ENCODE peak calls at places on chromosomes 13 and 19, in seven cellular contexts. X is lower lobe of right lung, M is cardiac fibroblast, Z is cardiac muscle cell, C is Panc1, W is fibroblast of mammary gland, Q is breast epithelium. G is an unnamed sample.

GRCh38 chr13:76397413-76397812 is 488.8 kb downstream of the KCTD12 start:
- DNase-seq in W (no peak), Q (no peak), M (no peak), Z (no peak), X (no peak), C (no peak), G (no peak)

GRCh38 chr19:54035215-54036178 is 28.2 kb downstream of the VSTM1 start:
- DNase-seq in M (peak; percentile 88), Q (no peak), Z (peak; percentile 91), W (peak; percentile 94), C (peak; percentile 57), X (no peak), G (no peak)

GRCh38 chr19:18470153-18470552 is 32.2 kb upstream of the ISYNA1 start:
- DNase-seq in Q (no peak), M (peak; percentile 39), C (no peak), W (no peak), Z (no peak), X (no peak), G (no peak)

GRCh38 chr19:31783592-31783991 is 434.4 kb upstream of the TSHZ3 start:
- DNase-seq in X (no peak), Q (no peak), C (no peak), W (no peak), Z (no peak), M (no peak), G (no peak)

GRCh38 chr13:97107815-97108534 is 113.7 kb upstream of the OXGR1 start:
- DNase-seq in Q (no peak), C (no peak), Z (peak; percentile 56), X (no peak), W (peak; percentile 54), M (peak; percentile 52), G (no peak)

GRCh38 chr19:55088021-55088451 is 12.4 kb downstream of the EPS8L1 start:
- DNase-seq in X (no peak), Z (no peak), C (no peak), W (no peak), M (no peak), Q (no peak), G (no peak)

GRCh38 chr19:51365211-51366049 is 758 bp downstream of the ETFB start:
- DNase-seq in M (peak; percentile 66), X (no peak), W (peak; percentile 71), Z (peak; percentile 64), C (no peak), Q (no peak), G (peak; percentile 40)

GRCh38 chr19:5484398-5485285 is 29.4 kb downstream of the ZNRF4 start:
- DNase-seq in W (no peak), Z (peak; percentile 14), C (no peak), M (no peak), X (no peak), Q (no peak), G (no peak)

GRCh38 chr13:71242191-71242590 is 624.8 kb downstream of the DACH1 start:
- DNase-seq in W (no peak), Z (peak; percentile 7), C (no peak), M (peak; percentile 2), Q (no peak), X (peak; percentile 10), G (no peak)

GRCh38 chr19:23823952-23824389 is 65.3 kb upstream of the ZNF681 start:
- DNase-seq in Z (peak; percentile 1), M (no peak), X (no peak), W (peak; percentile 4), Q (no peak), C (no peak), G (no peak)
- H3K4me3 ChIP-seq in Z (no peak overlapping the region), M (no peak overlapping the region), X (no peak overlapping the region), W (no peak overlapping the region), Q (no peak overlapping the region), C (no peak overlapping the region), G (no peak overlapping the region)

GRCh38 chr19:13031917-13032623 is 36.8 kb downstream of the NFIX start:
- DNase-seq in Z (no peak), X (no peak), W (peak; percentile 72), M (peak; percentile 32), Q (no peak), C (no peak), G (no peak)

GRCh38 chr19:13029301-13029880 is 34.1 kb downstream of the NFIX start:
- DNase-seq in X (no peak), C (no peak), W (no peak), M (no peak), Q (no peak), Z (no peak), G (no peak)

GRCh38 chr19:13028027-13028426 is 32.8 kb downstream of the NFIX start:
- DNase-seq in X (peak; percentile 22), Q (no peak), C (no peak), W (no peak), M (no peak), Z (no peak), G (no peak)

GRCh38 chr19:13027557-13027956 is 32.3 kb downstream of the NFIX start:
- DNase-seq in X (no peak), W (no peak), Z (no peak), Q (no peak), M (no peak), C (no peak), G (no peak)

DNA sequence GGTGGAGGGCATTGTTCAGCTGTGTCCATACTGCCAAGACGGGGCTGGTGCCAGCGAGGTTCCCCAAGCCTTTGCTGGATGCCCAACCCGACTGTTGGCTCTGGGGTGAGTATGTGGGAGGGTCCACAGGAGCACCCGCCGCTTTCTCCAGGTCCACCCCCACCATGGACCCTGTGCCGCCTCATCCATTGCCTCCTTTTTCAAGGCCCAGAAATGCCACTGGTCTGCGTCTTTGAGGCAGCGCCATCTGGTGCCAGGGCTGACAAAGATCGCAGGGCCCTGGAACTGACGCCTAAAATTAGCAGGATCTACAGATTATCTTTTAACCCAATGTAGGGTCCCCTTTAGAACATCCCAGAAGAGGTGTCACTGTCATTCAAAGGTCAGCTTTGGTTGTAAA is 34.6 kb downstream of the NFIX start:
- DNase-seq in X (no peak), Q (no peak), W (no peak), C (no peak), Z (no peak), M (peak; percentile 35), G (peak; percentile 73)
- TF ChIP-seq CTCF in X (peak; percentile 48), Q (peak; percentile 65), W (peak; percentile 47), C (peak; percentile 81), Z (peak; percentile 52), M (peak; percentile 27), G (peak; percentile 39)

GRCh38 chr19:33488826-33489225 is 32.8 kb downstream of the PEPD start:
- DNase-seq in W (no peak), C (no peak), M (no peak), Z (no peak), X (peak; percentile 38), Q (no peak), G (peak; percentile 45)
- H3K4me3 ChIP-seq in W (no peak overlapping the region), C (no peak overlapping the region), M (no peak overlapping the region), Z (no peak overlapping the region), X (no peak overlapping the region), Q (no peak overlapping the region), G (no peak overlapping the region)

GRCh38 chr19:35159606-35160005 is 5.1 kb downstream of the FXYD5 start:
- DNase-seq in W (no peak), M (no peak), Z (no peak), Q (no peak), X (no peak), C (no peak), G (no peak)

GRCh38 chr19:35155441-35155840 is 906 bp downstream of the FXYD5 start:
- DNase-seq in W (no peak), Q (no peak), M (no peak), X (no peak), Z (no peak), C (no peak), G (no peak)

GRCh38 chr19:35156673-35157014 is 2.1 kb downstream of the FXYD5 start:
- DNase-seq in Q (no peak), Z (no peak), C (no peak), M (no peak), X (no peak), W (no peak), G (no peak)

GRCh38 chr19:35155981-35156672 is 1.6 kb downstream of the FXYD5 start:
- DNase-seq in Z (no peak), C (no peak), W (no peak), M (no peak), X (no peak), Q (no peak), G (no peak)

DNA sequence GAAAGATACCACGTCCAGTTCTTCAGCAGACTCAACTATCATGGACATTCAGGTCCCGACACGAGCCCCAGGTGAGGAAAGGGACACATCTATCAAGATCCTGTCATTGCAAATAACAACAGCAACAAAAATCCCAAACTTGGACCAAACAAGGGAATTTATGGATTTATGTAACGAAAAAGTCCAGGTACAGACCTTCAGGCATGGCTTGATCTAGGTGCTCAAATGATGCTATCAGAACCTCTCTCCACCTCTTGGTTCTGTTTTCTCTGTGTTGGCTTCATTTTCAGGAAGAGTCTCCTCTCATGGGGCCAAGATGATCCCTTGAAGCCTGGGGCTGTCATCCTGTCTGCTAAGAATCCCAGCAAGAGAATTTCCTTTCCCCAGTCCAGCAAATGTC is 2.9 kb downstream of the FXYD5 start:
- DNase-seq in M (no peak), X (no peak), Q (no peak), Z (no peak), C (no peak), W (no peak), G (no peak)
- TF ChIP-seq CTCF in M (no peak), X (no peak), Q (no peak), Z (no peak), C (no peak), W (no peak), G (no peak)

DNA sequence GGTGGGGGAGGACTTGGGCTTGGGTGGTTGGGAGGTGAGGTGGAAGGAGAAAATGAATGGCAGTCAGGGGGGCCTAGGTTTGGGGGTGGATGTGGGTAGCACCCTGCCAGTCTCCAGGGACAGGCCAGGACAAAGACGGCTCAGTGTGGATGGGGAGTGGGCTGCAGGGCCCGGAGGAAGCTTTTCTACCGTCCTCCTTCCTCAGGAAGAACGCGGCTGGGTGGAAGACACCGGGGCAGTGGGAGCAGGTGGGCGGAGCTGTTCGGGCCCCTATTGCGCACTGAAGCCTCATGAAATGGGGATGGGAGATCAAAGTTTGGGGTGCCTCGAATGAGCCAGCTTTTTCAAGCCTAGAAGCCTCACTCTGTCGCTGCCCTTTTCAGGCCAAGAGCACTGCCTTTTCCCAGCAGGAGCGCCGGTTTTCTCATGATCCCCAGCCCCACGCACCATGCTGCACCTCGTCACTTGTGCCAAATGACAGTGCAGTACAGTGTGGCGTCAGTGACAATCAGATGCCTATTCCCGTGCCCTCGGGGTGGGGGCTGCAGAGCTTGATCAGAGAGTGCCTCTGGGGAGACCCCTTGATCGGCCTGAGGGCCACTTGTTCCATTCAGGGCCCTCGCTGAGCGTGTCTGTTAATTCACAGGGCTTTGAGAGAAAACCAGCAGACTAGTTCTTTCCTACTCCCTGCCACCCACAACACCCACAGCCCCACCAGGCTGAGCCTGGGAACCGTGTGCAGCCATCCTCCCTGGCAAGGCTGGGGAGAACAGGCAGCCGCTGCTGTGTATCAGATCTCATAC is 1.5 kb downstream of the CALM3 start:
- DNase-seq in W (no peak), X (no peak), Q (no peak), Z (peak; percentile 33), M (no peak), C (no peak), G (no peak)
- H3K4me3 ChIP-seq in W (peak overlapping the region; percentile 100), X (peak overlapping the region; percentile 100), Q (peak overlapping the region; percentile 96), Z (peak overlapping the region; percentile 64), M (peak overlapping the region; percentile 98), C (peak overlapping the region; percentile 98), G (peak overlapping the region; percentile 99)